ENCODE peak calls at places on chromosomes 7 and 10, in six cellular contexts. One of them, this sample, is unnamed.

GRCh38 chr10:132591166-132591971 is 53.8 kb downstream of the INPP5A start:
- DNase-seq in activated CD8-positive, alpha-beta memory T cell treated with anti-CD3 and anti-CD28 coated beads for 4 hours: no peak
- DNase-seq in EL: peak
- DNase-seq in naive thymus-derived CD8-positive, alpha-beta T cell: no peak
- DNase-seq in neural progenitor cell: no peak
- DNase-seq in KG1: no peak
- DNase-seq in this sample: no peak

GRCh38 chr7:77331938-77332695 is 84.0 kb downstream of the GSAP start:
- DNase-seq in activated CD8-positive, alpha-beta memory T cell treated with anti-CD3 and anti-CD28 coated beads for 4 hours: no peak
- DNase-seq in KG1: peak
- DNase-seq in naive thymus-derived CD8-positive, alpha-beta T cell: peak
- DNase-seq in neural progenitor cell: peak
- DNase-seq in EL: peak
- DNase-seq in this sample: peak

GRCh38 chr10:58642283-58642682 is 129.6 kb downstream of the BICC1 start:
- DNase-seq in EL: peak
- DNase-seq in activated CD8-positive, alpha-beta memory T cell treated with anti-CD3 and anti-CD28 coated beads for 4 hours: no peak
- DNase-seq in naive thymus-derived CD8-positive, alpha-beta T cell: no peak
- DNase-seq in KG1: no peak
- DNase-seq in neural progenitor cell: no peak
- DNase-seq in this sample: no peak

GRCh38 chr10:86363184-86363832 is 3.3 kb downstream of the GRID1 start:
- DNase-seq in EL: no peak
- DNase-seq in activated CD8-positive, alpha-beta memory T cell treated with anti-CD3 and anti-CD28 coated beads for 4 hours: no peak
- DNase-seq in naive thymus-derived CD8-positive, alpha-beta T cell: no peak
- DNase-seq in neural progenitor cell: peak
- DNase-seq in KG1: no peak
- DNase-seq in this sample: peak

GRCh38 chr10:4201866-4202825 is 417.1 kb upstream of the KLF6 start:
- DNase-seq in activated CD8-positive, alpha-beta memory T cell treated with anti-CD3 and anti-CD28 coated beads for 4 hours: no peak
- DNase-seq in neural progenitor cell: no peak
- DNase-seq in KG1: no peak
- DNase-seq in naive thymus-derived CD8-positive, alpha-beta T cell: no peak
- DNase-seq in EL: no peak
- DNase-seq in this sample: no peak

GRCh38 chr7:125136755-125137547 is 207.3 kb upstream of the POT1 start:
- DNase-seq in KG1: no peak
- DNase-seq in neural progenitor cell: no peak
- DNase-seq in naive thymus-derived CD8-positive, alpha-beta T cell: no peak
- DNase-seq in activated CD8-positive, alpha-beta memory T cell treated with anti-CD3 and anti-CD28 coated beads for 4 hours: no peak
- DNase-seq in EL: no peak
- DNase-seq in this sample: no peak

GRCh38 chr10:19750972-19751371 is 65.3 kb upstream of the PLXDC2 start:
- DNase-seq in naive thymus-derived CD8-positive, alpha-beta T cell: no peak
- DNase-seq in neural progenitor cell: no peak
- DNase-seq in activated CD8-positive, alpha-beta memory T cell treated with anti-CD3 and anti-CD28 coated beads for 4 hours: no peak
- DNase-seq in KG1: no peak
- DNase-seq in EL: no peak
- DNase-seq in this sample: no peak

GRCh38 chr10:124025152-124025551 is 68.2 kb downstream of the CHST15 start:
- DNase-seq in KG1: no peak
- DNase-seq in EL: no peak
- DNase-seq in neural progenitor cell: no peak
- DNase-seq in activated CD8-positive, alpha-beta memory T cell treated with anti-CD3 and anti-CD28 coated beads for 4 hours: no peak
- DNase-seq in naive thymus-derived CD8-positive, alpha-beta T cell: no peak
- DNase-seq in this sample: no peak

GRCh38 chr10:130018730-130019185 is 54.7 kb upstream of the EBF3 start:
- DNase-seq in activated CD8-positive, alpha-beta memory T cell treated with anti-CD3 and anti-CD28 coated beads for 4 hours: no peak
- DNase-seq in naive thymus-derived CD8-positive, alpha-beta T cell: no peak
- DNase-seq in neural progenitor cell: no peak
- DNase-seq in KG1: no peak
- DNase-seq in EL: no peak
- DNase-seq in this sample: no peak

GRCh38 chr10:26621889-26622681 is 75.4 kb upstream of the PDSS1 start:
- DNase-seq in naive thymus-derived CD8-positive, alpha-beta T cell: no peak
- DNase-seq in activated CD8-positive, alpha-beta memory T cell treated with anti-CD3 and anti-CD28 coated beads for 4 hours: no peak
- DNase-seq in neural progenitor cell: peak
- DNase-seq in EL: no peak
- DNase-seq in KG1: peak
- DNase-seq in this sample: peak

GRCh38 chr10:70962686-70963085 is 74.3 kb upstream of the PCBD1 start:
- DNase-seq in activated CD8-positive, alpha-beta memory T cell treated with anti-CD3 and anti-CD28 coated beads for 4 hours: no peak
- DNase-seq in EL: no peak
- DNase-seq in KG1: no peak
- DNase-seq in neural progenitor cell: no peak
- DNase-seq in naive thymus-derived CD8-positive, alpha-beta T cell: no peak
- DNase-seq in this sample: no peak

GRCh38 chr7:2482725-2483451 is 6.7 kb upstream of the GRIFIN start:
- DNase-seq in naive thymus-derived CD8-positive, alpha-beta T cell: no peak
- DNase-seq in KG1: no peak
- DNase-seq in neural progenitor cell: no peak
- DNase-seq in activated CD8-positive, alpha-beta memory T cell treated with anti-CD3 and anti-CD28 coated beads for 4 hours: no peak
- DNase-seq in EL: no peak
- DNase-seq in this sample: no peak

GRCh38 chr7:156816943-156817572 is 75.9 kb downstream of the LMBR1 start:
- DNase-seq in neural progenitor cell: peak
- DNase-seq in KG1: no peak
- DNase-seq in naive thymus-derived CD8-positive, alpha-beta T cell: no peak
- DNase-seq in EL: no peak
- DNase-seq in activated CD8-positive, alpha-beta memory T cell treated with anti-CD3 and anti-CD28 coated beads for 4 hours: no peak
- DNase-seq in this sample: no peak

GRCh38 chr10:78687616-78688015 is 381.1 kb upstream of the ZMIZ1 start:
- DNase-seq in KG1: no peak
- DNase-seq in activated CD8-positive, alpha-beta memory T cell treated with anti-CD3 and anti-CD28 coated beads for 4 hours: no peak
- DNase-seq in neural progenitor cell: no peak
- DNase-seq in naive thymus-derived CD8-positive, alpha-beta T cell: no peak
- DNase-seq in EL: no peak
- DNase-seq in this sample: no peak

GRCh38 chr10:24851595-24851994 is 100.8 kb downstream of the PRTFDC1 start:
- DNase-seq in neural progenitor cell: no peak
- DNase-seq in activated CD8-positive, alpha-beta memory T cell treated with anti-CD3 and anti-CD28 coated beads for 4 hours: no peak
- DNase-seq in KG1: no peak
- DNase-seq in EL: no peak
- DNase-seq in naive thymus-derived CD8-positive, alpha-beta T cell: no peak
- DNase-seq in this sample: no peak

GRCh38 chr7:95045236-95045923 is 138.0 kb downstream of the PPP1R9A start:
- DNase-seq in KG1: no peak
- DNase-seq in EL: peak
- DNase-seq in neural progenitor cell: peak
- DNase-seq in activated CD8-positive, alpha-beta memory T cell treated with anti-CD3 and anti-CD28 coated beads for 4 hours: no peak
- DNase-seq in naive thymus-derived CD8-positive, alpha-beta T cell: no peak
- DNase-seq in this sample: no peak

GRCh38 chr10:6811153-6811552 is 231.1 kb upstream of the PRKCQ start:
- DNase-seq in EL: no peak
- DNase-seq in naive thymus-derived CD8-positive, alpha-beta T cell: no peak
- DNase-seq in KG1: no peak
- DNase-seq in activated CD8-positive, alpha-beta memory T cell treated with anti-CD3 and anti-CD28 coated beads for 4 hours: no peak
- DNase-seq in neural progenitor cell: no peak
- DNase-seq in this sample: no peak

GRCh38 chr10:73076361-73077183 is 20.1 kb downstream of the P4HA1 start:
- DNase-seq in naive thymus-derived CD8-positive, alpha-beta T cell: no peak
- DNase-seq in KG1: no peak
- DNase-seq in EL: peak
- DNase-seq in activated CD8-positive, alpha-beta memory T cell treated with anti-CD3 and anti-CD28 coated beads for 4 hours: no peak
- DNase-seq in neural progenitor cell: no peak
- DNase-seq in this sample: no peak

GRCh38 chr7:87110778-87111177 is 41.5 kb upstream of the DMTF1 start:
- DNase-seq in KG1: no peak
- DNase-seq in EL: peak
- DNase-seq in activated CD8-positive, alpha-beta memory T cell treated with anti-CD3 and anti-CD28 coated beads for 4 hours: no peak
- DNase-seq in naive thymus-derived CD8-positive, alpha-beta T cell: no peak
- DNase-seq in neural progenitor cell: no peak
- DNase-seq in this sample: no peak

GRCh38 chr10:8444630-8445029 is 390.1 kb downstream of the GATA3 start:
- DNase-seq in activated CD8-positive, alpha-beta memory T cell treated with anti-CD3 and anti-CD28 coated beads for 4 hours: peak
- DNase-seq in naive thymus-derived CD8-positive, alpha-beta T cell: peak
- DNase-seq in neural progenitor cell: peak
- DNase-seq in KG1: no peak
- DNase-seq in EL: no peak
- DNase-seq in this sample: peak